ENCODE peak calls at places on chromosomes 2 and 18, in nine cellular contexts. One of them, this sample, is unnamed.

GRCh38 chr2:236638707-236639106 is 69.1 kb downstream of the ACKR3 start:
- DNase-seq in left lobe of liver: peak
- DNase-seq in activated naive CD8-positive, alpha-beta T cell treated with anti-CD3 and anti-CD28 coated beads, Interleukin-2, amount 10 ng/mL, durations not matched to agents 7 days and 5 days: no peak
- DNase-seq in GM13976: no peak
- DNase-seq in LHCN-M2: no peak
- DNase-seq in prostate gland: no peak
- DNase-seq in Daoy: no peak
- DNase-seq in NCI-H460: no peak
- DNase-seq in IMR-90: no peak
- DNase-seq in this sample: no peak

GRCh38 chr2:149080964-149081363 is 42.5 kb downstream of the LYPD6B start:
- DNase-seq in left lobe of liver: no peak
- DNase-seq in IMR-90: no peak
- DNase-seq in GM13976: no peak
- DNase-seq in prostate gland: no peak
- DNase-seq in NCI-H460: no peak
- DNase-seq in LHCN-M2: no peak
- DNase-seq in activated naive CD8-positive, alpha-beta T cell treated with anti-CD3 and anti-CD28 coated beads, Interleukin-2, amount 10 ng/mL, durations not matched to agents 7 days and 5 days: no peak
- DNase-seq in Daoy: no peak
- DNase-seq in this sample: no peak

GRCh38 chr2:181978351-181979150 is 7.1 kb upstream of the PPP1R1C start:
- DNase-seq in prostate gland: no peak
- DNase-seq in LHCN-M2: peak
- DNase-seq in left lobe of liver: no peak
- DNase-seq in activated naive CD8-positive, alpha-beta T cell treated with anti-CD3 and anti-CD28 coated beads, Interleukin-2, amount 10 ng/mL, durations not matched to agents 7 days and 5 days: no peak
- DNase-seq in NCI-H460: no peak
- DNase-seq in IMR-90: peak
- DNase-seq in Daoy: peak
- DNase-seq in GM13976: no peak
- DNase-seq in this sample: peak

GRCh38 chr2:106517329-106517728 is 30.2 kb downstream of the CD8B2 start:
- DNase-seq in Daoy: no peak
- DNase-seq in left lobe of liver: no peak
- DNase-seq in NCI-H460: no peak
- DNase-seq in LHCN-M2: no peak
- DNase-seq in GM13976: no peak
- DNase-seq in activated naive CD8-positive, alpha-beta T cell treated with anti-CD3 and anti-CD28 coated beads, Interleukin-2, amount 10 ng/mL, durations not matched to agents 7 days and 5 days: no peak
- DNase-seq in prostate gland: no peak
- DNase-seq in IMR-90: no peak
- DNase-seq in this sample: no peak

GRCh38 chr2:74416721-74417120 is 4.7 kb downstream of the C2orf81 start:
- DNase-seq in prostate gland: no peak
- DNase-seq in GM13976: no peak
- DNase-seq in left lobe of liver: no peak
- DNase-seq in IMR-90: no peak
- DNase-seq in LHCN-M2: peak
- DNase-seq in Daoy: no peak
- DNase-seq in activated naive CD8-positive, alpha-beta T cell treated with anti-CD3 and anti-CD28 coated beads, Interleukin-2, amount 10 ng/mL, durations not matched to agents 7 days and 5 days: no peak
- DNase-seq in NCI-H460: no peak
- DNase-seq in this sample: no peak

GRCh38 chr18:45752681-45753080 is 28.7 kb downstream of the SLC14A1 start:
- DNase-seq in GM13976: no peak
- DNase-seq in IMR-90: no peak
- DNase-seq in LHCN-M2: no peak
- DNase-seq in Daoy: no peak
- DNase-seq in left lobe of liver: no peak
- DNase-seq in prostate gland: no peak
- DNase-seq in NCI-H460: no peak
- DNase-seq in activated naive CD8-positive, alpha-beta T cell treated with anti-CD3 and anti-CD28 coated beads, Interleukin-2, amount 10 ng/mL, durations not matched to agents 7 days and 5 days: no peak
- DNase-seq in this sample: no peak

GRCh38 chr2:150459281-150459680 is 28.2 kb downstream of the RND3 start:
- DNase-seq in Daoy: no peak
- DNase-seq in prostate gland: no peak
- DNase-seq in activated naive CD8-positive, alpha-beta T cell treated with anti-CD3 and anti-CD28 coated beads, Interleukin-2, amount 10 ng/mL, durations not matched to agents 7 days and 5 days: no peak
- DNase-seq in NCI-H460: no peak
- DNase-seq in LHCN-M2: no peak
- DNase-seq in GM13976: no peak
- DNase-seq in IMR-90: peak
- DNase-seq in left lobe of liver: no peak
- DNase-seq in this sample: peak

GRCh38 chr2:197108758-197109157 is 182.3 kb upstream of the PGAP1 start:
- DNase-seq in IMR-90: peak
- DNase-seq in left lobe of liver: peak
- DNase-seq in Daoy: peak
- DNase-seq in LHCN-M2: peak
- DNase-seq in prostate gland: peak
- DNase-seq in NCI-H460: peak
- DNase-seq in activated naive CD8-positive, alpha-beta T cell treated with anti-CD3 and anti-CD28 coated beads, Interleukin-2, amount 10 ng/mL, durations not matched to agents 7 days and 5 days: no peak
- DNase-seq in GM13976: no peak
- DNase-seq in this sample: peak

GRCh38 chr18:70490008-70490933 is 201.4 kb downstream of the SOCS6 start:
- DNase-seq in GM13976: peak
- DNase-seq in LHCN-M2: peak
- DNase-seq in IMR-90: peak
- DNase-seq in NCI-H460: peak
- DNase-seq in activated naive CD8-positive, alpha-beta T cell treated with anti-CD3 and anti-CD28 coated beads, Interleukin-2, amount 10 ng/mL, durations not matched to agents 7 days and 5 days: no peak
- DNase-seq in prostate gland: peak
- DNase-seq in left lobe of liver: peak
- DNase-seq in Daoy: peak
- DNase-seq in this sample: peak

GRCh38 chr2:156334496-156335478 is 2.3 kb upstream of the NR4A2 start:
- DNase-seq in left lobe of liver: peak
- DNase-seq in LHCN-M2: peak
- DNase-seq in prostate gland: peak
- DNase-seq in Daoy: peak
- DNase-seq in IMR-90: peak
- DNase-seq in NCI-H460: peak
- DNase-seq in GM13976: peak
- DNase-seq in activated naive CD8-positive, alpha-beta T cell treated with anti-CD3 and anti-CD28 coated beads, Interleukin-2, amount 10 ng/mL, durations not matched to agents 7 days and 5 days: peak
- DNase-seq in this sample: peak

GRCh38 chr2:66729391-66729790 is 294.5 kb downstream of the MEIS1 start:
- DNase-seq in left lobe of liver: no peak
- DNase-seq in activated naive CD8-positive, alpha-beta T cell treated with anti-CD3 and anti-CD28 coated beads, Interleukin-2, amount 10 ng/mL, durations not matched to agents 7 days and 5 days: no peak
- DNase-seq in prostate gland: no peak
- DNase-seq in LHCN-M2: peak
- DNase-seq in Daoy: no peak
- DNase-seq in NCI-H460: no peak
- DNase-seq in IMR-90: peak
- DNase-seq in GM13976: no peak
- DNase-seq in this sample: peak

GRCh38 chr2:175817200-175817599 is 184.9 kb downstream of the LNPK start:
- DNase-seq in LHCN-M2: peak
- DNase-seq in NCI-H460: no peak
- DNase-seq in GM13976: no peak
- DNase-seq in Daoy: no peak
- DNase-seq in IMR-90: no peak
- DNase-seq in activated naive CD8-positive, alpha-beta T cell treated with anti-CD3 and anti-CD28 coated beads, Interleukin-2, amount 10 ng/mL, durations not matched to agents 7 days and 5 days: no peak
- DNase-seq in left lobe of liver: no peak
- DNase-seq in prostate gland: no peak
- DNase-seq in this sample: peak

GRCh38 chr2:6917071-6917760 is at the start of gene RNF144A:
- DNase-seq in prostate gland: peak
- DNase-seq in IMR-90: peak
- DNase-seq in Daoy: peak
- DNase-seq in GM13976: peak
- DNase-seq in left lobe of liver: peak
- DNase-seq in activated naive CD8-positive, alpha-beta T cell treated with anti-CD3 and anti-CD28 coated beads, Interleukin-2, amount 10 ng/mL, durations not matched to agents 7 days and 5 days: peak
- DNase-seq in LHCN-M2: no peak
- DNase-seq in NCI-H460: peak
- DNase-seq in this sample: peak

GRCh38 chr18:51037230-51037629 is 7.2 kb downstream of the SMAD4 start:
- DNase-seq in LHCN-M2: no peak
- DNase-seq in IMR-90: no peak
- DNase-seq in GM13976: no peak
- DNase-seq in left lobe of liver: no peak
- DNase-seq in prostate gland: no peak
- DNase-seq in activated naive CD8-positive, alpha-beta T cell treated with anti-CD3 and anti-CD28 coated beads, Interleukin-2, amount 10 ng/mL, durations not matched to agents 7 days and 5 days: no peak
- DNase-seq in NCI-H460: no peak
- DNase-seq in Daoy: no peak
- DNase-seq in this sample: no peak

GRCh38 chr2:188293601-188294482 is 2.2 kb downstream of the GULP1 start:
- DNase-seq in GM13976: no peak
- DNase-seq in Daoy: peak
- DNase-seq in left lobe of liver: peak
- DNase-seq in IMR-90: peak
- DNase-seq in prostate gland: peak
- DNase-seq in NCI-H460: peak
- DNase-seq in activated naive CD8-positive, alpha-beta T cell treated with anti-CD3 and anti-CD28 coated beads, Interleukin-2, amount 10 ng/mL, durations not matched to agents 7 days and 5 days: no peak
- DNase-seq in LHCN-M2: peak
- DNase-seq in this sample: peak

GRCh38 chr18:43886341-43886740 is 609.1 kb upstream of the SYT4 start:
- DNase-seq in Daoy: no peak
- DNase-seq in prostate gland: no peak
- DNase-seq in left lobe of liver: no peak
- DNase-seq in GM13976: no peak
- DNase-seq in activated naive CD8-positive, alpha-beta T cell treated with anti-CD3 and anti-CD28 coated beads, Interleukin-2, amount 10 ng/mL, durations not matched to agents 7 days and 5 days: no peak
- DNase-seq in NCI-H460: no peak
- DNase-seq in IMR-90: no peak
- DNase-seq in LHCN-M2: no peak
- DNase-seq in this sample: peak

GRCh38 chr2:119472749-119473148 is 41.1 kb downstream of the TMEM37 start:
- DNase-seq in LHCN-M2: no peak
- DNase-seq in prostate gland: no peak
- DNase-seq in IMR-90: no peak
- DNase-seq in NCI-H460: no peak
- DNase-seq in Daoy: no peak
- DNase-seq in GM13976: no peak
- DNase-seq in left lobe of liver: no peak
- DNase-seq in activated naive CD8-positive, alpha-beta T cell treated with anti-CD3 and anti-CD28 coated beads, Interleukin-2, amount 10 ng/mL, durations not matched to agents 7 days and 5 days: no peak
- DNase-seq in this sample: no peak

GRCh38 chr2:32942728-32943485 is 3.8 kb upstream of the LTBP1 start:
- DNase-seq in activated naive CD8-positive, alpha-beta T cell treated with anti-CD3 and anti-CD28 coated beads, Interleukin-2, amount 10 ng/mL, durations not matched to agents 7 days and 5 days: no peak
- DNase-seq in left lobe of liver: no peak
- DNase-seq in Daoy: no peak
- DNase-seq in prostate gland: no peak
- DNase-seq in LHCN-M2: no peak
- DNase-seq in GM13976: no peak
- DNase-seq in NCI-H460: no peak
- DNase-seq in IMR-90: no peak
- DNase-seq in this sample: no peak

GRCh38 chr18:62521082-62521481 is 1.7 kb upstream of the ZCCHC2 start:
- DNase-seq in activated naive CD8-positive, alpha-beta T cell treated with anti-CD3 and anti-CD28 coated beads, Interleukin-2, amount 10 ng/mL, durations not matched to agents 7 days and 5 days: no peak
- DNase-seq in GM13976: no peak
- DNase-seq in LHCN-M2: no peak
- DNase-seq in Daoy: no peak
- DNase-seq in IMR-90: no peak
- DNase-seq in left lobe of liver: no peak
- DNase-seq in NCI-H460: no peak
- DNase-seq in prostate gland: no peak
- DNase-seq in this sample: no peak

GRCh38 chr2:39492095-39492590 is 55.1 kb upstream of the MAP4K3 start:
- DNase-seq in left lobe of liver: no peak
- DNase-seq in prostate gland: no peak
- DNase-seq in LHCN-M2: peak
- DNase-seq in IMR-90: peak
- DNase-seq in Daoy: peak
- DNase-seq in activated naive CD8-positive, alpha-beta T cell treated with anti-CD3 and anti-CD28 coated beads, Interleukin-2, amount 10 ng/mL, durations not matched to agents 7 days and 5 days: no peak
- DNase-seq in GM13976: peak
- DNase-seq in NCI-H460: peak
- DNase-seq in this sample: peak

GRCh38 chr2:7450188-7451156 is 533.3 kb downstream of the RNF144A start:
- DNase-seq in Daoy: no peak
- DNase-seq in prostate gland: no peak
- DNase-seq in GM13976: no peak
- DNase-seq in left lobe of liver: no peak
- DNase-seq in NCI-H460: no peak
- DNase-seq in activated naive CD8-positive, alpha-beta T cell treated with anti-CD3 and anti-CD28 coated beads, Interleukin-2, amount 10 ng/mL, durations not matched to agents 7 days and 5 days: no peak
- DNase-seq in IMR-90: no peak
- DNase-seq in LHCN-M2: no peak
- DNase-seq in this sample: no peak

GRCh38 chr2:47019991-47020681 is 104.5 kb upstream of the MCFD2 start:
- DNase-seq in LHCN-M2: no peak
- DNase-seq in GM13976: no peak
- DNase-seq in left lobe of liver: no peak
- DNase-seq in NCI-H460: no peak
- DNase-seq in activated naive CD8-positive, alpha-beta T cell treated with anti-CD3 and anti-CD28 coated beads, Interleukin-2, amount 10 ng/mL, durations not matched to agents 7 days and 5 days: no peak
- DNase-seq in prostate gland: no peak
- DNase-seq in IMR-90: no peak
- DNase-seq in Daoy: no peak
- DNase-seq in this sample: no peak

GRCh38 chr2:11482473-11483031 is 16.6 kb upstream of the E2F6 start:
- DNase-seq in LHCN-M2: no peak
- DNase-seq in IMR-90: no peak
- DNase-seq in activated naive CD8-positive, alpha-beta T cell treated with anti-CD3 and anti-CD28 coated beads, Interleukin-2, amount 10 ng/mL, durations not matched to agents 7 days and 5 days: no peak
- DNase-seq in prostate gland: no peak
- DNase-seq in Daoy: no peak
- DNase-seq in left lobe of liver: no peak
- DNase-seq in NCI-H460: no peak
- DNase-seq in GM13976: peak
- DNase-seq in this sample: peak

GRCh38 chr2:227473019-227473461 is 1.1 kb downstream of the AGFG1 start:
- DNase-seq in prostate gland: no peak
- DNase-seq in GM13976: no peak
- DNase-seq in left lobe of liver: no peak
- DNase-seq in LHCN-M2: no peak
- DNase-seq in activated naive CD8-positive, alpha-beta T cell treated with anti-CD3 and anti-CD28 coated beads, Interleukin-2, amount 10 ng/mL, durations not matched to agents 7 days and 5 days: no peak
- DNase-seq in NCI-H460: no peak
- DNase-seq in IMR-90: peak
- DNase-seq in Daoy: no peak
- DNase-seq in this sample: no peak

GRCh38 chr2:567865-568638 is 109.2 kb downstream of the TMEM18 start:
- DNase-seq in NCI-H460: peak
- DNase-seq in left lobe of liver: no peak
- DNase-seq in GM13976: no peak
- DNase-seq in IMR-90: no peak
- DNase-seq in prostate gland: no peak
- DNase-seq in activated naive CD8-positive, alpha-beta T cell treated with anti-CD3 and anti-CD28 coated beads, Interleukin-2, amount 10 ng/mL, durations not matched to agents 7 days and 5 days: no peak
- DNase-seq in LHCN-M2: peak
- DNase-seq in Daoy: peak
- DNase-seq in this sample: peak

GRCh38 chr18:55997156-55997561 is 409.2 kb upstream of the TCF4 start:
- DNase-seq in IMR-90: no peak
- DNase-seq in activated naive CD8-positive, alpha-beta T cell treated with anti-CD3 and anti-CD28 coated beads, Interleukin-2, amount 10 ng/mL, durations not matched to agents 7 days and 5 days: no peak
- DNase-seq in left lobe of liver: no peak
- DNase-seq in prostate gland: no peak
- DNase-seq in GM13976: no peak
- DNase-seq in LHCN-M2: no peak
- DNase-seq in NCI-H460: no peak
- DNase-seq in Daoy: peak
- DNase-seq in this sample: peak

GRCh38 chr2:239321596-239322413 is 79.0 kb downstream of the HDAC4 start:
- DNase-seq in LHCN-M2: no peak
- DNase-seq in activated naive CD8-positive, alpha-beta T cell treated with anti-CD3 and anti-CD28 coated beads, Interleukin-2, amount 10 ng/mL, durations not matched to agents 7 days and 5 days: peak
- DNase-seq in NCI-H460: no peak
- DNase-seq in prostate gland: no peak
- DNase-seq in GM13976: no peak
- DNase-seq in IMR-90: no peak
- DNase-seq in left lobe of liver: peak
- DNase-seq in Daoy: no peak
- DNase-seq in this sample: no peak

GRCh38 chr18:28725876-28726275 is 548.9 kb upstream of the CDH2 start:
- DNase-seq in left lobe of liver: no peak
- DNase-seq in NCI-H460: no peak
- DNase-seq in Daoy: peak
- DNase-seq in IMR-90: peak
- DNase-seq in GM13976: no peak
- DNase-seq in activated naive CD8-positive, alpha-beta T cell treated with anti-CD3 and anti-CD28 coated beads, Interleukin-2, amount 10 ng/mL, durations not matched to agents 7 days and 5 days: no peak
- DNase-seq in LHCN-M2: peak
- DNase-seq in prostate gland: no peak
- DNase-seq in this sample: peak